ENCODE peak calls at places on chromosomes 1 and 21, in five cellular contexts. One of them, this sample, is unnamed.

GRCh38 chr1:209926045-209926444 is 12.0 kb upstream of the SYT14 start:
- DNase-seq in IMR-90: peak
- DNase-seq in esophagus muscularis mucosa: no peak
- DNase-seq in neural crest cell: no peak
- DNase-seq in thoracic aorta: no peak
- DNase-seq in this sample: no peak

GRCh38 chr1:155379180-155379876 is 58.6 kb downstream of the RUSC1 start:
- DNase-seq in IMR-90: peak
- DNase-seq in esophagus muscularis mucosa: no peak
- DNase-seq in neural crest cell: no peak
- DNase-seq in thoracic aorta: no peak
- DNase-seq in this sample: no peak

GRCh38 chr21:26595971-26596370 is 22.9 kb upstream of the CYYR1 start:
- DNase-seq in IMR-90: no peak
- DNase-seq in esophagus muscularis mucosa: no peak
- DNase-seq in neural crest cell: no peak
- DNase-seq in thoracic aorta: no peak
- DNase-seq in this sample: no peak

GRCh38 chr1:7259955-7260354 is 474.7 kb downstream of the CAMTA1 start:
- DNase-seq in IMR-90: no peak
- DNase-seq in esophagus muscularis mucosa: peak
- DNase-seq in neural crest cell: no peak
- DNase-seq in thoracic aorta: no peak
- DNase-seq in this sample: no peak

GRCh38 chr21:26956216-26956615 is 10.7 kb downstream of the ADAMTS5 start:
- DNase-seq in IMR-90: no peak
- DNase-seq in esophagus muscularis mucosa: no peak
- DNase-seq in neural crest cell: no peak
- DNase-seq in thoracic aorta: no peak
- DNase-seq in this sample: no peak

GRCh38 chr1:25487628-25488027 is 55.8 kb upstream of the LDLRAP1 start:
- DNase-seq in IMR-90: no peak
- DNase-seq in esophagus muscularis mucosa: no peak
- DNase-seq in neural crest cell: peak
- DNase-seq in thoracic aorta: no peak
- DNase-seq in this sample: no peak

GRCh38 chr21:45396620-45396995 is 8.4 kb upstream of the COL18A1 start:
- DNase-seq in IMR-90: no peak
- DNase-seq in esophagus muscularis mucosa: no peak
- DNase-seq in neural crest cell: no peak
- DNase-seq in thoracic aorta: no peak
- DNase-seq in this sample: no peak

GRCh38 chr1:53198241-53198651 is 1.6 kb downstream of the CPT2 start:
- DNase-seq in IMR-90: no peak
- DNase-seq in esophagus muscularis mucosa: no peak
- DNase-seq in neural crest cell: no peak
- DNase-seq in thoracic aorta: no peak
- DNase-seq in this sample: no peak

GRCh38 chr1:156496211-156496761 is 4.3 kb downstream of the MEF2D start:
- DNase-seq in IMR-90: peak
- DNase-seq in esophagus muscularis mucosa: no peak
- DNase-seq in neural crest cell: no peak
- DNase-seq in thoracic aorta: no peak
- DNase-seq in this sample: no peak

GRCh38 chr1:203172184-203173115 is 3.2 kb downstream of the MYBPH start:
- DNase-seq in IMR-90: peak
- DNase-seq in esophagus muscularis mucosa: no peak
- DNase-seq in neural crest cell: peak
- DNase-seq in thoracic aorta: no peak
- DNase-seq in this sample: no peak

GRCh38 chr1:186828612-186829542 is at the start of gene PLA2G4A:
- DNase-seq in IMR-90: peak
- DNase-seq in esophagus muscularis mucosa: no peak
- DNase-seq in neural crest cell: no peak
- DNase-seq in thoracic aorta: no peak
- DNase-seq in this sample: no peak

GRCh38 chr1:30759718-30760281 is 2.2 kb upstream of the LAPTM5 start:
- DNase-seq in IMR-90: no peak
- DNase-seq in esophagus muscularis mucosa: no peak
- DNase-seq in neural crest cell: no peak
- DNase-seq in thoracic aorta: no peak
- DNase-seq in this sample: no peak

GRCh38 chr1:25549273-25550154 is 6.1 kb downstream of the LDLRAP1 start:
- DNase-seq in IMR-90: peak
- DNase-seq in esophagus muscularis mucosa: no peak
- DNase-seq in neural crest cell: no peak
- DNase-seq in thoracic aorta: no peak
- DNase-seq in this sample: peak

GRCh38 chr1:172135076-172135672 is 285.3 kb upstream of the C1orf105 start:
- DNase-seq in IMR-90: no peak
- DNase-seq in esophagus muscularis mucosa: no peak
- DNase-seq in neural crest cell: no peak
- DNase-seq in thoracic aorta: no peak
- DNase-seq in this sample: no peak

GRCh38 chr1:15187175-15187810 is 33.7 kb downstream of the TMEM51 start:
- DNase-seq in IMR-90: no peak
- DNase-seq in esophagus muscularis mucosa: no peak
- DNase-seq in neural crest cell: no peak
- DNase-seq in thoracic aorta: no peak
- DNase-seq in this sample: no peak

GRCh38 chr21:46307625-46308024 is 16.0 kb downstream of the C21orf58 start:
- DNase-seq in IMR-90: peak
- DNase-seq in esophagus muscularis mucosa: no peak
- DNase-seq in neural crest cell: no peak
- DNase-seq in thoracic aorta: no peak
- DNase-seq in this sample: no peak

GRCh38 chr1:168720839-168721238 is 8.2 kb downstream of the DPT start:
- DNase-seq in IMR-90: no peak
- DNase-seq in esophagus muscularis mucosa: no peak
- DNase-seq in neural crest cell: no peak
- DNase-seq in thoracic aorta: no peak
- DNase-seq in this sample: no peak

GRCh38 chr1:162151900-162152829 is 82.7 kb downstream of the NOS1AP start:
- DNase-seq in IMR-90: peak
- DNase-seq in esophagus muscularis mucosa: no peak
- DNase-seq in neural crest cell: no peak
- DNase-seq in thoracic aorta: no peak
- DNase-seq in this sample: no peak

GRCh38 chr1:25861316-25862286 is 2.3 kb upstream of the AUNIP start:
- DNase-seq in IMR-90: no peak
- DNase-seq in esophagus muscularis mucosa: no peak
- DNase-seq in neural crest cell: no peak
- DNase-seq in thoracic aorta: no peak
- DNase-seq in this sample: no peak

GRCh38 chr1:21491483-21492170 is 17.6 kb upstream of the ALPL start:
- DNase-seq in IMR-90: no peak
- DNase-seq in esophagus muscularis mucosa: no peak
- DNase-seq in neural crest cell: no peak
- DNase-seq in thoracic aorta: no peak
- DNase-seq in this sample: no peak

GRCh38 chr1:20058531-20058930 is 11.5 kb upstream of the PLA2G5 start:
- DNase-seq in IMR-90: peak
- DNase-seq in esophagus muscularis mucosa: peak
- DNase-seq in neural crest cell: no peak
- DNase-seq in thoracic aorta: no peak
- DNase-seq in this sample: no peak

GRCh38 chr1:164768619-164769018 is 209.6 kb downstream of the PBX1 start:
- DNase-seq in IMR-90: no peak
- DNase-seq in esophagus muscularis mucosa: no peak
- DNase-seq in neural crest cell: no peak
- DNase-seq in thoracic aorta: no peak
- DNase-seq in this sample: no peak

GRCh38 chr1:150258275-150258666 is 697 bp downstream of the CA14 start:
- DNase-seq in IMR-90: no peak
- DNase-seq in esophagus muscularis mucosa: no peak
- DNase-seq in neural crest cell: no peak
- DNase-seq in thoracic aorta: no peak
- DNase-seq in this sample: no peak

GRCh38 chr1:11787251-11787803 is 18.4 kb downstream of the MTHFR start:
- DNase-seq in IMR-90: peak
- DNase-seq in esophagus muscularis mucosa: no peak
- DNase-seq in neural crest cell: no peak
- DNase-seq in thoracic aorta: no peak
- DNase-seq in this sample: no peak

GRCh38 chr1:18976096-18976495 is 19.6 kb upstream of the IFFO2 start:
- DNase-seq in IMR-90: no peak
- DNase-seq in esophagus muscularis mucosa: no peak
- DNase-seq in neural crest cell: no peak
- DNase-seq in thoracic aorta: no peak
- DNase-seq in this sample: no peak

DNA sequence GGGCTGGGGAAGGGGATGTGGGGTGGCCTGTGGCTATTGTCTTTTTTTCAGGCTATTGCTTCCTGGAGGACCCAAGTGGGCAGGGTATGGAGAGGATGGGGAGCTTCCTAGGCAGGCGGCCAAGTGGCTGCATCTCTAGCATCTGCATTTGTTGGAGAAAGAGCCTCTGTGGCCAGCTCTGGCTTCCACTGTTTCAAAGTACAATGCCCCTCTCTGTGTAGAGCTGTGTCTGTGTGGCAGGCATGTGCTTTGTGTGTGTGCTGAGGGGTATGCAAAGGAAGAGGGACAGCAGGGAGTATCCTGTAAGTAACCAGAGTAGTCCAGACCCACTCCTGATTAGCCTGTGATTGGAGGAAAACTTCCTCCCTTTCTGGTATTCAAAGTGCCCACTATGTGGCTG is 40.6 kb downstream of the KCNA2 start:
- DNase-seq in IMR-90: no peak
- DNase-seq in esophagus muscularis mucosa: no peak
- DNase-seq in neural crest cell: no peak
- DNase-seq in thoracic aorta: no peak
- DNase-seq in this sample: no peak
- TF ChIP-seq CTCF in IMR-90: no peak
- TF ChIP-seq CTCF in esophagus muscularis mucosa: no peak
- TF ChIP-seq CTCF in neural crest cell: no peak
- TF ChIP-seq CTCF in thoracic aorta: no peak
- TF ChIP-seq CTCF in this sample: no peak

GRCh38 chr1:208652300-208653160 is 408.3 kb upstream of the PLXNA2 start:
- DNase-seq in IMR-90: peak
- DNase-seq in esophagus muscularis mucosa: no peak
- DNase-seq in neural crest cell: peak
- DNase-seq in thoracic aorta: no peak
- DNase-seq in this sample: no peak

DNA sequence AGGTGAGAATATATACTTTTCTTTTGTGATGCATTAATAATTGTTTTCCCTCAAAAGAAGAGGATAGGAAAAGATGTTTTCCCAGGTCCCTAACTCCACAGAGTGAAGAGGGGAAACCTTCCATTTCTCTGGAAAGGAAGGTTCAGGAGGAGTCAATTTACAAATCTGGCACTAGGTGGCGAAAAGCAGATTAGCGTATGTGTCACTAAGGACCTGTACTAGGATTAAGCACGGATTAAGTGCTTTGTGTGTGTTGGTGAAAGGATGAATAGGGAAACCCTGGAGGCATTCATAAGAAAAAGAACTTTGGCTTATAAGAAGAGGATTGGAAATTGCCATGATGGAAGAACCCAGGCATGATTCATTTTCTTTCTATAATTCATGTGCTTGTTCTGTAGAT is 410.1 kb upstream of the PLXNA2 start:
- DNase-seq in IMR-90: no peak
- DNase-seq in esophagus muscularis mucosa: no peak
- DNase-seq in neural crest cell: no peak
- DNase-seq in thoracic aorta: no peak
- DNase-seq in this sample: no peak
- TF ChIP-seq CTCF in IMR-90: peak
- TF ChIP-seq CTCF in esophagus muscularis mucosa: no peak
- TF ChIP-seq CTCF in neural crest cell: peak
- TF ChIP-seq CTCF in thoracic aorta: no peak
- TF ChIP-seq CTCF in this sample: no peak

DNA sequence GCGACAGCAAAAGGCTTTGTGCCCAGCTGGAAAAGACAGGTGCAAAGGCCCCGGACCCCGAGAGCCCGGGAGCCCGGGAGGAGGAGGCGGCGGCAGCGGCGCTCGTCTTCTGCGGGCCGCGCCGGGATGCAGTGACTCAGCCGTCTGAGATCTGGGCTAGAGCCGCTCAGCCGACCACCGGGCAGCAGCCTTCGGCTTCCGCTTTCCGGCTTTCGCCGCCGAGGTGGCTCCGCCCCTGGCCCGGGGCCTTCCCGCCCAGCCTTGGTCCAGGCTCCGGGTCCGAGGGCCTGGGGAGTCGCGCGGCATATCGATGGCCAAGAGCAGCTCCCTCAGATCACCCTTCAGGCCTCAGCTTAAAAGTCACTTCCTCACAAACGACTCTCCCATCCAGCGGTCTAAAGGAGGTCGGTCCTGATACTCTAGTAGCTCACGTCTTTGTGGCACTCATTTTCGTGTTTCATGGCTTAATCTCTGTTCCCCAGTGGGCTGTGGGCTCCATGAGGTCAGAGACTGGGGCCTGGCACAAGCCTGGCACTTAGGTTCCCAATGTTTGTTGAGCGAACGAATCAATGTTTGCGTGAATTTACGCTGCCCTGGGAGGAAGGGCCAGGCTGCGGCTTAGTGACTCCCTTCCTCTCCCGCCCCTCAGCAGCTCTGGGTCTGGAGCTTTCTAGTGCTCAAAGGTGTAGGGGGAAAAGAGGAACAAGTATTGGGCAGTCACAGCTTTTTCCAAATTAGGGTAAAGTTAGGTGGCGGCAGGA is at the start of gene PHTF1:
- DNase-seq in IMR-90: peak
- DNase-seq in esophagus muscularis mucosa: peak
- DNase-seq in neural crest cell: peak
- DNase-seq in thoracic aorta: peak
- DNase-seq in this sample: peak
- TF ChIP-seq CTCF in IMR-90: no peak
- TF ChIP-seq CTCF in esophagus muscularis mucosa: no peak
- TF ChIP-seq CTCF in neural crest cell: no peak
- TF ChIP-seq CTCF in thoracic aorta: no peak
- TF ChIP-seq CTCF in this sample: no peak

GRCh38 chr1:166167395-166167922 is 658 bp upstream of the FAM78B start:
- DNase-seq in IMR-90: no peak
- DNase-seq in esophagus muscularis mucosa: no peak
- DNase-seq in neural crest cell: no peak
- DNase-seq in thoracic aorta: no peak
- DNase-seq in this sample: no peak
- TF ChIP-seq CTCF in IMR-90: no peak
- TF ChIP-seq CTCF in esophagus muscularis mucosa: no peak
- TF ChIP-seq CTCF in neural crest cell: no peak
- TF ChIP-seq CTCF in thoracic aorta: peak
- TF ChIP-seq CTCF in this sample: no peak

DNA sequence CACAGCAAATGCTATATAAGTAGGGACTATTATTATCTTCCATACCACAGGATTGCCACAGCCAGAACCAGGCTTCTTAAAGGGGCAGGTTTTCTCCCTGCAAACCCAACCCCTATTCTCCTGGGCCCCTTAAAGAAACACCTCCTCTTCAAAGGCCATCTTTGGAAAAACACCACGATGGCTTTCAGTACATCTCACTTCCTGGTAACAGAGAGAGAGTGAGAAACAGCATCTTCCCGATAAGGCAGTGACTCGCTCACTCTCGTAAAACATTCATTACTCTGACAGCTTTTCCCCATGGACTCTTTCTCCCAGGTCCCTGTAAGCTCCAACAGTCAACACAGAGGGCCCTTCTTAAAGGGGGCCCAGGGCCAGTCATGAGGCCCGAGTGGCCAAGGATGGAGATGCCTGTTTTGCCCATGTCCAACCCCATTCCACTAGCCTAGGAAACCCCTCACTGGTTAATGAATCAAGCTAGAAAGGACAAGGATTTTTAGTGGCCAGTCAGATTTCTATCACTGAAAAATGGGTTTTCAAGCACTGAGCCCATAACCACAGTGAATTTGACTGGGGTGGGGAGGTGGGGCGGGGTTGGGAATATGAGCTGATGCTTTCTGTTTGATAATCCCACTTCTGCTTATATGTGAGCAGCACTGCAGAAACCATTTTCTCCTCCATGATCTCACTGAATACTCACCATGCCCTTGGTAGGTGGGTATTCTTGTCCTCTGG is 3.7 kb upstream of the NAV1 start:
- DNase-seq in IMR-90: peak
- DNase-seq in esophagus muscularis mucosa: no peak
- DNase-seq in neural crest cell: no peak
- DNase-seq in thoracic aorta: no peak
- DNase-seq in this sample: no peak
- TF ChIP-seq CTCF in IMR-90: no peak
- TF ChIP-seq CTCF in esophagus muscularis mucosa: no peak
- TF ChIP-seq CTCF in neural crest cell: no peak
- TF ChIP-seq CTCF in thoracic aorta: no peak
- TF ChIP-seq CTCF in this sample: no peak